ENCODE peak calls at places on chromosome 9, in four cellular contexts. W, F, J and Q are unnamed samples.

GRCh38 chr9:110030632-110031031 is 177.3 kb downstream of the C9orf152 start:
- DNase-seq in W (no peak), F (no peak), J (peak; percentile 50), Q (no peak)

GRCh38 chr9:16184964-16185646 is 632.3 kb downstream of the CCDC171 start:
- DNase-seq in W (no peak), F (no peak), J (peak; percentile 19), Q (no peak)

GRCh38 chr9:93265972-93266371 is 82.0 kb downstream of the WNK2 start:
- DNase-seq in W (no peak), F (no peak), J (no peak), Q (peak; percentile 9)

GRCh38 chr9:84953797-84954695 is 284.5 kb downstream of the NTRK2 start:
- DNase-seq in W (peak; percentile 91), F (peak; percentile 75), J (peak; percentile 34), Q (peak; percentile 16)

GRCh38 chr9:25678147-25678666 is at the start of gene TUSC1:
- DNase-seq in W (no peak), F (peak; percentile 90), J (peak; percentile 83), Q (peak; percentile 21)

GRCh38 chr9:138015021-138015829 is 137.6 kb downstream of the CACNA1B start:
- DNase-seq in W (no peak), F (no peak), J (no peak), Q (no peak)

GRCh38 chr9:97468658-97469448 is 32.6 kb upstream of the TMOD1 start:
- DNase-seq in W (peak; percentile 64), F (peak; percentile 70), J (peak; percentile 71), Q (no peak)

GRCh38 chr9:110531776-110532175 is 47.8 kb downstream of the SVEP1 start:
- DNase-seq in W (no peak), F (no peak), J (peak; percentile 87), Q (no peak)

GRCh38 chr9:136996361-136997281 is at the start of gene CLIC3:
- DNase-seq in W (no peak), F (peak; percentile 38), J (no peak), Q (peak; percentile 40)

GRCh38 chr9:115715656-115716055 is 437.9 kb upstream of the PAPPA start:
- DNase-seq in W (no peak), F (no peak), J (peak; percentile 36), Q (no peak)

GRCh38 chr9:137411260-137411659 is 11.7 kb downstream of the EXD3 start:
- DNase-seq in W (no peak), F (peak; percentile 50), J (no peak), Q (no peak)

GRCh38 chr9:91740713-91741112 is 209.3 kb downstream of the ROR2 start:
- DNase-seq in W (no peak), F (peak; percentile 20), J (peak; percentile 81), Q (no peak)

GRCh38 chr9:137114613-137115393 is at the start of gene DPP7:
- DNase-seq in W (peak; percentile 54), F (peak; percentile 53), J (peak; percentile 30), Q (peak; percentile 84)

GRCh38 chr9:85248514-85249312 is 493.0 kb downstream of the AGTPBP1 start:
- DNase-seq in W (no peak), F (peak; percentile 21), J (peak; percentile 45), Q (no peak)

GRCh38 chr9:12604154-12604825 is 88.9 kb upstream of the TYRP1 start:
- DNase-seq in W (no peak), F (peak; percentile 52), J (peak; percentile 36), Q (no peak)

GRCh38 chr9:32431940-32432555 is 47.6 kb downstream of the ACO1 start:
- DNase-seq in W (peak; percentile 44), F (peak; percentile 51), J (peak; percentile 54), Q (no peak)

GRCh38 chr9:135607401-135608293 is 31.7 kb downstream of the GLT6D1 start:
- DNase-seq in W (peak; percentile 36), F (no peak), J (no peak), Q (no peak)

GRCh38 chr9:133074111-133074651 is 12.4 kb downstream of the CEL start:
- DNase-seq in W (no peak), F (no peak), J (peak; percentile 60), Q (no peak)

GRCh38 chr9:121584421-121584820 is 67.0 kb upstream of the DAB2IP start:
- DNase-seq in W (no peak), F (no peak), J (no peak), Q (no peak)

GRCh38 chr9:98732091-98732490 is 23.4 kb upstream of the GABBR2 start:
- DNase-seq in W (no peak), F (no peak), J (no peak), Q (no peak)

GRCh38 chr9:84266087-84266561 is 74.4 kb downstream of the SLC28A3 start:
- DNase-seq in W (no peak), F (no peak), J (no peak), Q (no peak)

GRCh38 chr9:19379697-19380046 is 364 bp downstream of the RPS6 start:
- DNase-seq in W (no peak), F (no peak), J (peak; percentile 19), Q (no peak)

GRCh38 chr9:136916330-136917184 is 28.0 kb downstream of the FBXW5 start:
- DNase-seq in W (no peak), F (no peak), J (no peak), Q (no peak)

GRCh38 chr9:131736440-131736839 is 3.4 kb downstream of the RAPGEF1 start:
- DNase-seq in W (no peak), F (no peak), J (no peak), Q (no peak)

GRCh38 chr9:89311346-89312153 is 555 bp downstream of the CKS2 start:
- DNase-seq in W (peak; percentile 41), F (peak; percentile 20), J (no peak), Q (no peak)

GRCh38 chr9:89309166-89309565 is 1.8 kb upstream of the CKS2 start:
- DNase-seq in W (no peak), F (no peak), J (no peak), Q (no peak)

GRCh38 chr9:89312154-89312616 is 1.2 kb downstream of the CKS2 start:
- DNase-seq in W (no peak), F (peak; percentile 48), J (no peak), Q (no peak)

GRCh38 chr9:89309608-89310485 is 1.1 kb upstream of the CKS2 start:
- DNase-seq in W (no peak), F (no peak), J (no peak), Q (no peak)

GRCh38 chr9:89310486-89311345 is at the start of gene CKS2:
- DNase-seq in W (peak; percentile 100), F (peak; percentile 100), J (peak; percentile 100), Q (peak; percentile 98)
- TF ChIP-seq CTCF in W (no peak), F (no peak), J (no peak), Q (no peak)

GRCh38 chr9:21993007-21993406 is 1.2 kb downstream of the CDKN2A start:
- DNase-seq in W (no peak), F (no peak), J (no peak), Q (no peak)

GRCh38 chr9:21995652-21996275 is 1.2 kb downstream of the CDKN2B-AS1 start:
- DNase-seq in W (peak; percentile 66), F (no peak), J (peak; percentile 52), Q (peak; percentile 63)

GRCh38 chr9:21994996-21995651 is 533 bp downstream of the CDKN2B-AS1 start:
- DNase-seq in W (peak; percentile 76), F (no peak), J (peak; percentile 68), Q (peak; percentile 82)

GRCh38 chr9:21993893-21994525 is at the start of gene CDKN2A:
- DNase-seq in W (peak; percentile 62), F (no peak), J (no peak), Q (peak; percentile 63)

DNA sequence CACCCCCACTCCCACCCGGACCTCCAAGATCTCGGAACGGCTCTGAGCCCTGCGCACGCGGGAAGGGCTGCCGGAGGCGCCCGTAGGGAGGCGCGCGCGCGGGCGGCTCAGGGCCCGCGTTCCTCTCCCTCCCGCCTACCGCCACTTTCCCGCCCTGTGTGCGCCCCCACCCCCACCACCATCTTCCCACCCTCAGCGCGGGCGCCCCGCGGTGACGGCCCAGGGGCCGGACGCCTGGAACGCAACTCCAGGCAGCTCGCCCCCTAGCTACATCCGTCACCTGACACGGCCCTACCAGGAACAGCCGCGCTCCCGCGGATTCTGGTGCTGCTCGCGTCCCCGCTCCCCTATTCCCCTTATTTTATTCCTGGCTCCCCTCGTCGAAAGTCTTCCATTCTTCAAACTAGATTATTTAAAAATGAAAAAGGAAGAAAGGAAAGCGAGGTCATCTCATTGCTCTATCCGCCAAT is at the start of gene CDKN2B-AS1:
- DNase-seq in W (peak; percentile 77), F (no peak), J (peak; percentile 72), Q (peak; percentile 61)
- TF ChIP-seq CTCF in W (no peak), F (no peak), J (no peak), Q (no peak)

DNA sequence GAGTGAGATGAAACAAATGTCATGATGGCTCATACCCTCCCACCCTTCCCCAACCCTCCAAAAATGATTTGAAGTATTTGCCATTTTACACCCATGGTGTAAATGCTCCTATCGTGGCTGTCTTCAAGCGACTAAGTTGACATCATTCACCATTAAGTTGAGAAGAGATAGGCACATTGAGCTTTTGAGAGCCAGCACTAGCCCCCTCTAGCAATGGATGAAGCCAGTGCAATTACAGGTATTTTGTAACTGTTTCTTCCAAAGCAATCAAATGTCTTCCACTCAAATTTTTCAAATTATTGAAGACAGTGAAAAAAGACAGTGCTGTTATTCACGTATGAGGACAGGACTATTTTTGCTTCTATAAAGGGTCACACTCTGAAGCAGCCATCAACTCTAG is 371.5 kb upstream of the KLF4 start:
- DNase-seq in W (no peak), F (no peak), J (no peak), Q (no peak)
- TF ChIP-seq CTCF in W (no peak), F (no peak), J (peak; percentile 4), Q (no peak)

DNA sequence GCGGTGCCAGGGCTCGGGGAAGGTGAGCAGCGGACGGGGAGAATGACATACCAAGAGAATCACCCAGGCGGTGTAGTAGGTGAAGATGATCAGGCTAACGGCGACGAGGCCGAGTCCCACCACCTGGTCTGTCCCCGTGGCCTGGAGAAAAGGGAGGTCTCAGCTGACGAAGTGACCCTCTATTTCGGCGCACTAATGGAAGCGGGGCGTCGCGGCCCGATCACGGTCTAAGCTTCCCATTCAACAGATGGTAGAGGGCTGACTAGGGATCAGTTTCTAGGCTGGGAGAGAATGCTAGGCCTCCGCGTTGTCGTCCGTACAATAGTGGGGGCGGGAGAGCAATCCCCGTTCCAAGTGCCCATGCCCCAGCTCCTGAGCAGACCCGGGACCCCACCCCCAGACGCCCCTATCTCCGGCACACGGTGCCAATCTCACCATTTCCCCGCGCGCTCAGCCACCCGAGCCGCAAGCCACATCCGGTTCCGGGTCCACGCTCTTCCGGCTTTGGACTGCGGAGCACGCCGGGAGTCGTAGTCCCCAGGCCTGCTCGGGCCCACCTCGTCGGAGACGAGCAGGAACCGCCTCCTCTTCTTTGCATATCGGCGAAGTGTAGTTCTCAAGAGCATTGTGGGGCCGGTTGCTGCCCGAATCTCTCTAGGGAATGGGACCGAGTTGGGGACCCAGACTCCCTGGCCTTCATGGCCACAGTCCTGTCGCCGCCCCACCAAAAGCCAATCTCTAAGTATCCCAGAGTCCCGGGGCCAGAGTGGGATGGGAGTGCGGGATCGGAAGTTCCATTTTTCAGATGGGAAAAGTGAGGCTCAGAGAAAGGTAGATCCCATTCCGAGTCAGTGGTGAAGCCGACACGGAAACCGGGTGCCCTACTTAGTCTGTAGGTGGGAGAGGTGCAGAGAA is at the start of gene DPM2:
- DNase-seq in W (peak; percentile 76), F (peak; percentile 72), J (peak; percentile 83), Q (peak; percentile 82)
- TF ChIP-seq CTCF in W (no peak), F (no peak), J (no peak), Q (no peak)